ENCODE peak calls at places on chromosomes 16 and 17, in eight cellular contexts. One of them, this sample, is unnamed.

GRCh38 chr16:13557476-13557875 is 362.5 kb upstream of the ERCC4 start:
- DNase-seq in T47D: no peak
- DNase-seq in HFF-Myc: no peak
- DNase-seq in activated CD4-positive, alpha-beta T cell treated with anti-CD3 and anti-CD28 coated beads, Interleukin-2, amount 10 ng/mL, durations not matched to agents 7 days and 5 days: no peak
- DNase-seq in activated CD8-positive, alpha-beta memory T cell treated with anti-CD3 and anti-CD28 coated beads for 48 hours: no peak
- DNase-seq in ovary: no peak
- DNase-seq in COLO829: no peak
- DNase-seq in nephron progenitor cell: no peak
- DNase-seq in this sample: no peak

GRCh38 chr16:23145608-23146007 is 3.6 kb downstream of the USP31 start:
- DNase-seq in HFF-Myc: no peak
- DNase-seq in activated CD4-positive, alpha-beta T cell treated with anti-CD3 and anti-CD28 coated beads, Interleukin-2, amount 10 ng/mL, durations not matched to agents 7 days and 5 days: no peak
- DNase-seq in activated CD8-positive, alpha-beta memory T cell treated with anti-CD3 and anti-CD28 coated beads for 48 hours: no peak
- DNase-seq in COLO829: no peak
- DNase-seq in T47D: no peak
- DNase-seq in nephron progenitor cell: no peak
- DNase-seq in ovary: no peak
- DNase-seq in this sample: no peak

GRCh38 chr17:17435323-17435722 is 41.5 kb upstream of the MED9 start:
- DNase-seq in COLO829: no peak
- DNase-seq in T47D: no peak
- DNase-seq in activated CD4-positive, alpha-beta T cell treated with anti-CD3 and anti-CD28 coated beads, Interleukin-2, amount 10 ng/mL, durations not matched to agents 7 days and 5 days: no peak
- DNase-seq in activated CD8-positive, alpha-beta memory T cell treated with anti-CD3 and anti-CD28 coated beads for 48 hours: no peak
- DNase-seq in HFF-Myc: peak
- DNase-seq in nephron progenitor cell: peak
- DNase-seq in ovary: no peak
- DNase-seq in this sample: no peak

GRCh38 chr17:35449371-35449931 is 885 bp upstream of the SLFN13 start:
- DNase-seq in HFF-Myc: no peak
- DNase-seq in activated CD4-positive, alpha-beta T cell treated with anti-CD3 and anti-CD28 coated beads, Interleukin-2, amount 10 ng/mL, durations not matched to agents 7 days and 5 days: no peak
- DNase-seq in activated CD8-positive, alpha-beta memory T cell treated with anti-CD3 and anti-CD28 coated beads for 48 hours: no peak
- DNase-seq in ovary: peak
- DNase-seq in COLO829: no peak
- DNase-seq in nephron progenitor cell: peak
- DNase-seq in T47D: no peak
- DNase-seq in this sample: no peak

GRCh38 chr17:67528751-67529436 is 151.8 kb downstream of the PITPNC1 start:
- DNase-seq in HFF-Myc: peak
- DNase-seq in T47D: no peak
- DNase-seq in nephron progenitor cell: peak
- DNase-seq in COLO829: no peak
- DNase-seq in activated CD8-positive, alpha-beta memory T cell treated with anti-CD3 and anti-CD28 coated beads for 48 hours: no peak
- DNase-seq in activated CD4-positive, alpha-beta T cell treated with anti-CD3 and anti-CD28 coated beads, Interleukin-2, amount 10 ng/mL, durations not matched to agents 7 days and 5 days: no peak
- DNase-seq in ovary: peak
- DNase-seq in this sample: no peak

GRCh38 chr16:10037771-10038170 is 144.5 kb downstream of the GRIN2A start:
- DNase-seq in T47D: no peak
- DNase-seq in activated CD8-positive, alpha-beta memory T cell treated with anti-CD3 and anti-CD28 coated beads for 48 hours: no peak
- DNase-seq in activated CD4-positive, alpha-beta T cell treated with anti-CD3 and anti-CD28 coated beads, Interleukin-2, amount 10 ng/mL, durations not matched to agents 7 days and 5 days: no peak
- DNase-seq in COLO829: no peak
- DNase-seq in HFF-Myc: peak
- DNase-seq in ovary: no peak
- DNase-seq in nephron progenitor cell: no peak
- DNase-seq in this sample: no peak

GRCh38 chr16:56824335-56824734 is 40.7 kb upstream of the SLC12A3 start:
- DNase-seq in T47D: no peak
- DNase-seq in ovary: no peak
- DNase-seq in nephron progenitor cell: no peak
- DNase-seq in HFF-Myc: no peak
- DNase-seq in activated CD8-positive, alpha-beta memory T cell treated with anti-CD3 and anti-CD28 coated beads for 48 hours: no peak
- DNase-seq in COLO829: peak
- DNase-seq in activated CD4-positive, alpha-beta T cell treated with anti-CD3 and anti-CD28 coated beads, Interleukin-2, amount 10 ng/mL, durations not matched to agents 7 days and 5 days: no peak
- DNase-seq in this sample: no peak

GRCh38 chr17:48753794-48754499 is 25.4 kb upstream of the HOXB13 start:
- DNase-seq in activated CD4-positive, alpha-beta T cell treated with anti-CD3 and anti-CD28 coated beads, Interleukin-2, amount 10 ng/mL, durations not matched to agents 7 days and 5 days: no peak
- DNase-seq in T47D: no peak
- DNase-seq in ovary: no peak
- DNase-seq in COLO829: no peak
- DNase-seq in activated CD8-positive, alpha-beta memory T cell treated with anti-CD3 and anti-CD28 coated beads for 48 hours: no peak
- DNase-seq in nephron progenitor cell: no peak
- DNase-seq in HFF-Myc: no peak
- DNase-seq in this sample: no peak

GRCh38 chr17:51397361-51398127 is 137.2 kb downstream of the UTP18 start:
- DNase-seq in T47D: no peak
- DNase-seq in COLO829: no peak
- DNase-seq in nephron progenitor cell: no peak
- DNase-seq in activated CD8-positive, alpha-beta memory T cell treated with anti-CD3 and anti-CD28 coated beads for 48 hours: no peak
- DNase-seq in HFF-Myc: no peak
- DNase-seq in ovary: no peak
- DNase-seq in activated CD4-positive, alpha-beta T cell treated with anti-CD3 and anti-CD28 coated beads, Interleukin-2, amount 10 ng/mL, durations not matched to agents 7 days and 5 days: no peak
- DNase-seq in this sample: no peak